ENCODE peak calls at places on chromosomes 7 and 10, in seven cellular contexts. G is CD4-positive, CD25-positive, alpha-beta regulatory T cell; D is CD8-positive, alpha-beta T cell; F is LoVo; J is AG08395; U is C1 segment of cervical spinal cord; R is effector memory CD8-positive, alpha-beta T cell. L is an unnamed sample.

GRCh38 chr10:128125944-128126764 is at the start of gene MKI67:
- DNase-seq in J (peak), U (peak), R (peak), G (peak), F (peak), D (peak), L (peak)

GRCh38 chr10:84247496-84247895 is 2.6 kb downstream of the RGR start:
- DNase-seq in U (no peak), R (no peak), J (no peak), F (no peak), D (no peak), G (no peak), L (no peak)

GRCh38 chr10:22148956-22149355 is 68.9 kb downstream of the EBLN1 start:
- DNase-seq in J (no peak), R (no peak), F (no peak), U (no peak), D (no peak), G (no peak), L (no peak)

GRCh38 chr10:52004342-52004949 is 305.1 kb upstream of the CSTF2T start:
- DNase-seq in G (peak), U (no peak), F (peak), D (no peak), R (no peak), J (peak), L (no peak)

GRCh38 chr10:84348431-84348830 is 20.0 kb downstream of the CCSER2 start:
- DNase-seq in J (peak), G (no peak), U (no peak), D (no peak), R (no peak), F (no peak), L (no peak)

GRCh38 chr10:34047389-34047788 is 712.9 kb upstream of the NRP1 start:
- DNase-seq in R (no peak), D (no peak), U (no peak), G (no peak), J (no peak), F (no peak), L (no peak)

GRCh38 chr10:116417821-116418220 is 9.8 kb upstream of the PNLIPRP3 start:
- DNase-seq in F (no peak), G (no peak), R (no peak), U (no peak), D (no peak), J (no peak), L (no peak)

GRCh38 chr7:143052041-143052440 is at the start of gene OR6V1:
- DNase-seq in J (no peak), G (no peak), U (no peak), F (no peak), D (no peak), R (no peak), L (no peak)

GRCh38 chr7:80387634-80388033 is 124.2 kb downstream of the GNAT3 start:
- DNase-seq in G (no peak), U (no peak), J (no peak), R (no peak), F (no peak), D (no peak), L (no peak)

GRCh38 chr10:130747359-130747758 is 564.2 kb downstream of the TCERG1L start:
- DNase-seq in R (no peak), F (no peak), D (no peak), G (no peak), J (no peak), U (no peak), L (no peak)

GRCh38 chr7:140009735-140010134 is 53.0 kb downstream of the PARP12 start:
- DNase-seq in G (no peak), R (no peak), F (no peak), U (no peak), J (no peak), D (no peak), L (no peak)

GRCh38 chr10:23270531-23270930 is 74.1 kb downstream of the C10orf67 start:
- DNase-seq in U (no peak), F (no peak), J (no peak), G (no peak), R (no peak), D (no peak), L (no peak)

GRCh38 chr10:103451091-103451801 is 924 bp downstream of the CALHM2 start:
- DNase-seq in F (peak), J (peak), U (peak), G (peak), R (peak), D (peak), L (peak)

GRCh38 chr10:49028639-49029038 is 86.7 kb downstream of the VSTM4 start:
- DNase-seq in D (no peak), R (no peak), F (no peak), J (no peak), U (no peak), G (no peak), L (no peak)

GRCh38 chr7:94823952-94824351 is 83.4 kb upstream of the PPP1R9A start:
- DNase-seq in D (no peak), R (no peak), J (no peak), F (peak), U (no peak), G (no peak), L (no peak)

GRCh38 chr7:52944916-52945315 is 90.5 kb upstream of the POM121L12 start:
- DNase-seq in R (no peak), D (no peak), U (no peak), J (no peak), F (no peak), G (no peak), L (no peak)

GRCh38 chr10:126373982-126374381 is 14.3 kb downstream of the ADAM12 start:
- DNase-seq in F (no peak), J (peak), D (no peak), R (no peak), G (no peak), U (no peak), L (no peak)

GRCh38 chr7:47991741-47992311 is 12.4 kb upstream of the HUS1 start:
- DNase-seq in F (peak), D (peak), U (peak), R (peak), G (peak), J (peak), L (peak)

GRCh38 chr7:7812112-7812511 is 93.7 kb upstream of the RPA3 start:
- DNase-seq in R (no peak), J (no peak), F (no peak), D (no peak), U (no peak), G (no peak), L (no peak)

GRCh38 chr7:26105206-26105605 is 46.8 kb upstream of the NFE2L3 start:
- DNase-seq in G (no peak), R (no peak), U (no peak), J (no peak), D (no peak), F (no peak), L (no peak)

GRCh38 chr10:17453377-17454091 is 861 bp downstream of the ST8SIA6 start:
- DNase-seq in G (peak), R (no peak), D (peak), U (no peak), J (peak), F (peak), L (peak)

GRCh38 chr7:140478361-140479061 is 794 bp downstream of the MKRN1 start:
- DNase-seq in F (peak), U (peak), J (peak), D (peak), R (no peak), G (peak), L (peak)

GRCh38 chr10:7789390-7789789 is 1.4 kb downstream of the ATP5F1C start:
- DNase-seq in J (no peak), D (no peak), G (no peak), R (no peak), U (no peak), F (peak), L (no peak)

GRCh38 chr10:70759769-70760168 is 25.4 kb downstream of the TBATA start:
- DNase-seq in D (no peak), J (no peak), F (no peak), G (no peak), R (no peak), U (no peak), L (no peak)

GRCh38 chr10:62640386-62640785 is 164.1 kb upstream of the ADO start:
- DNase-seq in D (no peak), U (no peak), G (no peak), F (no peak), J (no peak), R (no peak), L (no peak)

GRCh38 chr7:100629117-100629711 is 12.1 kb downstream of the TFR2 start:
- DNase-seq in G (no peak), J (no peak), F (no peak), R (no peak), D (peak), U (no peak), L (no peak)